ENCODE peak calls at places on chromosomes 5 and 9, in six cellular contexts. J is GM23248, P is body of pancreas, O is brain microvascular endothelial cell, Q is colonic mucosa, S is AG04450. F is an unnamed sample.

GRCh38 chr5:34055671-34056070 is 12.7 kb upstream of the C1QTNF3 start:
- DNase-seq in O (no peak), P (no peak), S (no peak), J (no peak), Q (no peak), F (no peak)

GRCh38 chr9:137488330-137488653 is 29.2 kb upstream of the NSMF start:
- DNase-seq in P (peak), Q (peak), J (no peak), O (no peak), S (no peak), F (no peak)

GRCh38 chr5:180339583-180340183 is 13.5 kb downstream of the GFPT2 start:
- DNase-seq in J (peak), S (no peak), O (no peak), P (no peak), Q (no peak), F (no peak)

GRCh38 chr9:11340656-11341055 is 727.9 kb upstream of the PTPRD start:
- DNase-seq in P (no peak), O (no peak), J (no peak), S (no peak), Q (no peak), F (no peak)

GRCh38 chr5:73120222-73121108 is at the start of gene TMEM171:
- DNase-seq in P (peak), S (no peak), J (peak), O (peak), Q (peak), F (no peak)

GRCh38 chr9:70998962-70999361 is 122.5 kb downstream of the TRPM3 start:
- DNase-seq in S (no peak), J (peak), Q (no peak), O (peak), P (no peak), F (no peak)

GRCh38 chr9:108761530-108762347 is 94.0 kb downstream of the ACTL7B start:
- DNase-seq in Q (peak), P (peak), O (peak), S (peak), J (peak), F (no peak)

GRCh38 chr9:18437315-18438200 is 36.4 kb upstream of the ADAMTSL1 start:
- DNase-seq in S (no peak), Q (no peak), O (peak), J (peak), P (peak), F (no peak)

GRCh38 chr5:173835131-173835530 is 53.0 kb upstream of the CPEB4 start:
- DNase-seq in Q (no peak), J (no peak), O (no peak), S (no peak), P (no peak), F (no peak)

GRCh38 chr9:7320139-7320538 is 479.4 kb downstream of the DMAC1 start:
- DNase-seq in O (peak), P (no peak), J (peak), Q (no peak), S (peak), F (no peak)

GRCh38 chr5:114782869-114783268 is 386.8 kb downstream of the TRIM36 start:
- DNase-seq in O (no peak), Q (no peak), J (no peak), P (peak), S (no peak), F (no peak)

GRCh38 chr5:176542596-176543427 is 5.6 kb upstream of the RNF44 start:
- DNase-seq in O (no peak), S (no peak), J (peak), P (peak), Q (no peak), F (no peak)

GRCh38 chr9:137411670-137412380 is 11.1 kb downstream of the EXD3 start:
- DNase-seq in O (peak), S (peak), J (peak), Q (no peak), P (peak), F (no peak)

GRCh38 chr9:98778711-98779530 is 17.4 kb downstream of the ANKS6 start:
- DNase-seq in O (no peak), J (no peak), P (no peak), Q (peak), S (no peak), F (no peak)

GRCh38 chr5:137374110-137374853 is 124.8 kb downstream of the SPOCK1 start:
- DNase-seq in Q (no peak), P (no peak), O (no peak), J (no peak), S (no peak), F (no peak)

GRCh38 chr9:72858089-72858912 is 94.6 kb downstream of the ALDH1A1 start:
- DNase-seq in O (peak), P (peak), J (peak), S (no peak), Q (no peak), F (no peak)

GRCh38 chr5:134139891-134140469 is 25.5 kb downstream of the TCF7 start:
- DNase-seq in Q (no peak), J (no peak), P (peak), O (no peak), S (no peak), F (no peak)

GRCh38 chr9:98922721-98923435 is 20.8 kb upstream of the COL15A1 start:
- DNase-seq in Q (no peak), O (no peak), J (no peak), P (no peak), S (no peak), F (no peak)

GRCh38 chr5:140546851-140547507 is 483 bp upstream of the EIF4EBP3 start:
- DNase-seq in P (peak), Q (peak), S (no peak), J (peak), O (no peak), F (no peak)

GRCh38 chr5:56763711-56764466 is 51.5 kb upstream of the MAP3K1 start:
- DNase-seq in S (no peak), P (peak), Q (no peak), O (peak), J (peak), F (no peak)

GRCh38 chr5:59354811-59355210 is 538.7 kb downstream of the PDE4D start:
- DNase-seq in Q (no peak), P (no peak), O (no peak), S (no peak), J (no peak), F (no peak)

GRCh38 chr5:142798099-142798768 is 28.1 kb downstream of the ARHGAP26 start:
- DNase-seq in P (no peak), J (no peak), O (no peak), S (no peak), Q (no peak), F (no peak)

GRCh38 chr5:140725799-140726471 is 25.7 kb downstream of the ZMAT2 start:
- DNase-seq in J (peak), P (peak), Q (peak), S (peak), O (peak), F (no peak)

GRCh38 chr9:38641985-38642864 is 21.8 kb upstream of the ANKRD18A start:
- DNase-seq in P (peak), S (peak), Q (peak), O (peak), J (peak), F (no peak)

GRCh38 chr5:132928008-132928407 is 35.4 kb downstream of the AFF4 start:
- DNase-seq in O (no peak), S (no peak), P (no peak), J (no peak), Q (no peak), F (no peak)

GRCh38 chr5:178209334-178210072 is 5.2 kb downstream of the HNRNPAB start:
- DNase-seq in Q (no peak), S (no peak), P (no peak), O (no peak), J (no peak), F (no peak)

GRCh38 chr9:36189978-36190377 is 743 bp upstream of the CLTA start:
- DNase-seq in O (no peak), Q (peak), S (no peak), J (peak), P (no peak), F (no peak)

GRCh38 chr5:2874099-2874498 is 122.6 kb upstream of the IRX2 start:
- DNase-seq in S (no peak), P (no peak), O (no peak), Q (no peak), J (no peak), F (no peak)

GRCh38 chr5:109105631-109106267 is 304.0 kb downstream of the PJA2 start:
- DNase-seq in O (peak), P (no peak), Q (no peak), S (peak), J (peak), F (no peak)

GRCh38 chr5:9335754-9336495 is 209.9 kb downstream of the SEMA5A start:
- DNase-seq in O (no peak), Q (no peak), S (no peak), J (no peak), P (no peak), F (no peak)
- H3K27ac ChIP-seq in O (no peak), Q (no peak), S (no peak), J (no peak), P (no peak), F (no peak)

GRCh38 chr9:131524578-131525315 is 6.3 kb downstream of the UCK1 start:
- DNase-seq in J (peak), O (peak), P (no peak), S (no peak), Q (no peak), F (no peak)

GRCh38 chr9:131528186-131528585 is 2.9 kb downstream of the UCK1 start:
- DNase-seq in O (no peak), Q (no peak), J (no peak), P (no peak), S (no peak), F (no peak)

GRCh38 chr9:131523086-131523388 is 8.0 kb downstream of the UCK1 start:
- DNase-seq in Q (no peak), J (no peak), S (no peak), P (no peak), O (no peak), F (no peak)

GRCh38 chr9:131523451-131524435 is 7.3 kb downstream of the UCK1 start:
- DNase-seq in P (no peak), S (no peak), J (no peak), Q (no peak), O (no peak), F (no peak)

GRCh38 chr9:131525643-131526565 is 5.2 kb downstream of the UCK1 start:
- DNase-seq in P (no peak), Q (no peak), S (no peak), O (no peak), J (no peak), F (no peak)
- H3K27ac ChIP-seq in P (no peak), Q (no peak), S (no peak), O (no peak), J (no peak), F (no peak)

DNA sequence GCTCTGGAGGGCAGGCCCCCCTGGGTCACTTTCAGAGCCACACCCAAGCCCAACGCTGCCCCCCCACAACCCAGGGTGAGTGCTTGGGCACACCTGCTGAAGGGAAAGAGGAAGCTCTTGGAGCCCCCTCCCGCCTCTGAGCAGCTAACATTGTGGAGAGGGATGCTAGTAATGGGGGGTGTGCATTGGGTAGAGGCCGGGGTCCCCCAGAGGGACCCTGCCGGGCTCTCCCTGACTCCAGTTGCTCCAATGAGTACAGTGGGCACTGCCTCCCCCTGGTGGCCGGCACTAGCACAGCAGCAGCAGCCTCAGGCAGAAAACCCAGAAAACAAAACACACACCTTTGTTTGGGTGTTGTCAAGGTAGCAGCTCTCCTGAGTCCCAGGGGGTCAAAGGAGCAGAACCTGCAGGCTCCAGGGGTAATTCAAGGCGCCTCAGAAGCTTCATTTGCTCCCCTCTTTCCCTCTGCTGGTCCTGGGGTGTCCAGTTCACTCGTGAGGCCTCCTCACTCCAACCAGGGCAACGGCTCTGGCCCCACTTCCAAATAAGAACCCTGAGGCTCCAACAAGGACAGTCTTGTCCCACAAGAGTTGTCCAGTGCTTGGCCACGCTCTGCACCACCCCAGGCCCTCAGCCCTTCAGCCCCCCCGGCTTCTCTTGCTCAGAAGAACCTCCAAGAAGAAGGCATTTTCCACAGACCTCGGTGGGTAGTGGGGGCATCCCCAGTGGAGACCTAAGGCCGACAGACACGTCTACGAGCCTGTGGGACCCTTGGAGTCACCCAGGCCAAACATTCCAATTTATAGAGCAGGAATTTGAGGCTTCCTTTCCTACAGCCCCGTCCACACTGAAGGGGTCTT is 16.1 kb downstream of the GBGT1 start:
- DNase-seq in J (peak), S (no peak), Q (peak), O (peak), P (peak), F (no peak)
- H3K27ac ChIP-seq in J (peak), S (peak), Q (peak), O (no peak), P (peak), F (peak)

DNA sequence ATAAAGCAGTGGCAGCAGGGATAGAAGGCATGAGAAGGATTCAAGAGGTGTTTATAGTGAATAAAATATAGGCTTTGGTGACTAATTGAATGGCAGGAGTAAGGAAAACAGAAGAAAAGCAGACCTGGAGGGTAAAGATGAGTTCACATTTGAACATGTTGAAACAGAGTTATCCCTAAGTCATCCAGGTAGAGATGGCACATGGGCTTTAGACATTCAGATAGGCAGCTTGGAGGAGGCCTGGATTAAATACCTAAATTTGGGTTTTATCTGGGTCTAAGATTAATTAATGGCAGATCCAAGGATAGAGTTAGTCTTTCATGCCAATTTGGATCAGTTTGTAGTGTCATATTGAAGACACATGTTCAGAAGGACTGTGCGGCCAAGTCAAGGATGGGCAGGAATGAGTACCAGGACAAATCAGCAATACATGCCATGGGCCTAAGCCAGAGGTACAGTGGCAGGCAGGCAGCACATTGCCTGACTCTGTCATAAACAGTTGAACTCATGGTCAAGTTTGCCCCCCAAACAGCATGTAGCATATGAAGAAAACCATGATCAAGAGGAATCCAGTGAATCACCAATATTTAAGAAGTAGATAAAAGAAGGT is 115.5 kb upstream of the SLC12A2 start:
- DNase-seq in S (no peak), P (no peak), O (no peak), Q (no peak), J (no peak), F (no peak)
- H3K27ac ChIP-seq in S (no peak), P (no peak), O (no peak), Q (no peak), J (no peak), F (no peak)

DNA sequence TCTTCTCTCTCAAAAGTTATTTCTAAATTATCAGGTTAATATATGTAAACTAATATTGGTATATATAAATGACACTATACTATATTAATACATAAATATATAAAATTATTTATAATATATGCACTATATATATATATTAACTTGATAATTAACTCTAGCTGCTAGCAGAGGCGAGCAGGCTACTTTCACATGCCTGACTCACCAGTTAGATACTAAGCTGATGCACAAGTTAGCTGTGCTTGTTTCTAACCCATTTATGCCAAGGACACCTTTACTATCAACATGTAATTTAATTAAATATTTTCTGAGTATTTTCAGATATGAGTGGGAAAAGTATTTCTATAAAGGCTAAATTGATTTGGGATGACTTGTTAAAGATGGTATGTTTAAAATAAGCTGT is 70.1 kb downstream of the TRIO start:
- DNase-seq in S (no peak), J (peak), P (no peak), Q (no peak), O (no peak), F (no peak)
- H3K27ac ChIP-seq in S (no peak), J (peak), P (no peak), Q (peak), O (no peak), F (no peak)

GRCh38 chr5:6766558-6767191 is 53.4 kb downstream of the TENT4A start:
- DNase-seq in P (peak), Q (peak), J (peak), O (peak), S (no peak), F (peak)
- H3K27ac ChIP-seq in P (peak), Q (peak), J (no peak), O (no peak), S (no peak), F (peak)

GRCh38 chr5:87076411-87076810 is 191.3 kb upstream of the RASA1 start:
- DNase-seq in J (no peak), Q (no peak), S (no peak), O (no peak), P (no peak), F (no peak)
- H3K27ac ChIP-seq in J (no peak), Q (no peak), S (no peak), O (no peak), P (no peak), F (no peak)

DNA sequence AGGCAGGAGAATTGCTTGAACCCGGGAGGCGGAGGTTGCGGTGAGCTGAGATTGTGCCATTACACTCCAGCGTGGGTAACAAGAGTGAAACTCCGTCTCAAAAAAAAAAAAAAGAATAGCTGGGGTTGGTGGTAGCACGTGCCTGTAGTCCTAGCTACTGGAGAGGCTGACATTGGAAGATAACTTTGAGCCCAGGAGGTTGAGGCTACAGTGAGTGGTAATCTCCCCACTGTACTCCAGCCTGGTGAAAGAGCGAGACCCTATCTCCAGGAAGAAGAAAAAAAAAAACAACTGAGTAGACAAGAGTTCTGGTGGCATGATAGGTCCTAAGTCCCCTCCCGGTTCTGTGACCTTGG is 26.3 kb downstream of the GOLGA2 start:
- DNase-seq in O (no peak), J (no peak), Q (no peak), P (no peak), S (no peak), F (no peak)
- H3K27ac ChIP-seq in O (no peak), J (no peak), Q (no peak), P (no peak), S (no peak), F (no peak)

DNA sequence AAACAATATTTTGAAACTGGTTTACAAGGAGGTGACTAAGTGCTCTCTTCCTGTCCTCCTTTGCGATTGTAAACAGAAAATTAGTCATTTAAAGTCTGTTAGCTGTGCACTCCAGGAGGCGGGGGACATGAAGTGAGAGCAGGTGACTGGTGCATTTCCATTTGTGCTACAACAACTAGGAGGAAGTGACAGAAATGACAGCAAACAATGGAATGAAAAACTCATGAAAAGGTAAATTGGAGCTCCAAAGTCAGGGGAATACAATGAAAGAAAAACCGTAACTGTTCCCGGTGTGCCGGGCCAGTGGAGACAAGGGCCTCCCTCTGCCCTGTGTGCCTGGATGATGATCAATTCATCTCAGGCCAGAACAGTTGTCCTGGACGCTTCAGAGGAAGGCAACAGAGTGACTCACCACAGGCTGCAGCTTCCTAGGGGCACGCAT is 439.9 kb downstream of the GADD45G start:
- DNase-seq in Q (no peak), J (peak), S (no peak), P (no peak), O (no peak), F (no peak)
- H3K27ac ChIP-seq in Q (no peak), J (no peak), S (no peak), P (no peak), O (no peak), F (no peak)

F was measured in esophagus squamous epithelium.